ENCODE peak calls at places on chromosomes 7 and 10, in five cellular contexts. V is ureter, O is suprapubic skin, C is dermis blood vessel endothelial cell, G is lower lobe of right lung. U is an unnamed sample.

GRCh38 chr10:43228783-43229207 is 38.1 kb downstream of the RASGEF1A start:
- DNase-seq in C (no peak), V (peak; percentile 35), O (no peak), G (peak; percentile 34), U (no peak)

GRCh38 chr10:77925410-77925794 is 1.2 kb downstream of the DLG5 start:
- DNase-seq in O (no peak), C (peak; percentile 33), G (no peak), V (peak; percentile 59), U (peak; percentile 54)

GRCh38 chr7:46603780-46604725 is 683.0 kb upstream of the IGFBP3 start:
- DNase-seq in O (peak; percentile 94), V (peak; percentile 81), C (peak; percentile 92), G (peak; percentile 76), U (peak; percentile 90)

GRCh38 chr7:4074407-4074806 is 607.7 kb upstream of the FOXK1 start:
- DNase-seq in C (no peak), V (no peak), O (no peak), G (no peak), U (no peak)

GRCh38 chr10:127047878-127048238 is 142.6 kb downstream of the DOCK1 start:
- DNase-seq in C (no peak), O (no peak), V (no peak), G (no peak), U (no peak)

GRCh38 chr10:59688921-59689351 is 20.7 kb downstream of the SLC16A9 start:
- DNase-seq in G (no peak), C (no peak), O (no peak), V (no peak), U (no peak)

GRCh38 chr10:62817763-62818425 is 1.7 kb upstream of the EGR2 start:
- DNase-seq in C (peak; percentile 84), G (peak; percentile 88), V (peak; percentile 64), O (no peak), U (peak; percentile 72)

GRCh38 chr10:129516846-129517679 is 50.0 kb downstream of the MGMT start:
- DNase-seq in G (no peak), C (no peak), V (peak; percentile 23), O (no peak), U (peak; percentile 10)

GRCh38 chr7:70923086-70923845 is 208.7 kb upstream of the GALNT17 start:
- DNase-seq in O (no peak), G (no peak), C (no peak), V (no peak), U (no peak)

GRCh38 chr10:95480102-95480900 is 80.9 kb downstream of the SORBS1 start:
- DNase-seq in G (no peak), V (no peak), C (peak; percentile 88), O (no peak), U (no peak)

GRCh38 chr7:33789871-33790270 is 115.5 kb upstream of the BMPER start:
- DNase-seq in V (no peak), C (peak; percentile 35), O (no peak), G (no peak), U (no peak)

GRCh38 chr10:14173706-14174594 is 156.8 kb downstream of the FRMD4A start:
- DNase-seq in V (no peak), O (no peak), G (no peak), C (peak; percentile 28), U (no peak)

GRCh38 chr7:68420342-68420750 is 1177.9 kb upstream of the AUTS2 start:
- DNase-seq in V (no peak), O (no peak), G (no peak), C (no peak), U (no peak)

GRCh38 chr10:84766923-84767322 is 438.5 kb downstream of the CCSER2 start:
- DNase-seq in C (no peak), V (no peak), O (no peak), G (no peak), U (no peak)

GRCh38 chr7:130894146-130895005 is 160.4 kb upstream of the KLF14 start:
- DNase-seq in V (no peak), O (no peak), C (peak; percentile 80), G (peak; percentile 91), U (no peak)

GRCh38 chr10:32266979-32267378 is 80.0 kb downstream of the EPC1 start:
- DNase-seq in G (no peak), V (no peak), C (no peak), O (no peak), U (no peak)

GRCh38 chr7:55550838-55551537 is 21.3 kb downstream of the VOPP1 start:
- DNase-seq in C (no peak), V (no peak), O (no peak), G (no peak), U (no peak)

GRCh38 chr7:45691155-45691656 is 117.0 kb downstream of the ADCY1 start:
- DNase-seq in C (no peak), V (no peak), O (peak; percentile 29), G (no peak), U (peak; percentile 1)